ENCODE peak calls at places on chromosome 22, in seven cellular contexts. M, N, L, Y, U, T and J are unnamed samples.

GRCh38 chr22:49930596-49931412 is 12.4 kb downstream of the CRELD2 start:
- DNase-seq in U (no peak), N (peak; percentile 62), Y (peak; percentile 89), L (peak; percentile 66), T (peak; percentile 51), M (peak; percentile 18), J (peak; percentile 79)

GRCh38 chr22:19571207-19571795 is 47.1 kb upstream of the CLDN5 start:
- DNase-seq in M (peak; percentile 26), L (peak; percentile 63), T (peak; percentile 62), U (no peak), Y (no peak), N (no peak), J (no peak)

GRCh38 chr22:31229402-31230140 is 17.5 kb downstream of the LIMK2 start:
- DNase-seq in Y (peak; percentile 87), U (no peak), T (peak; percentile 60), L (peak; percentile 48), N (no peak), M (peak; percentile 38), J (no peak)

GRCh38 chr22:30262917-30263741 is 3.5 kb downstream of the OSM start:
- DNase-seq in M (no peak), L (peak; percentile 61), T (peak; percentile 63), N (peak; percentile 32), Y (peak; percentile 87), U (peak; percentile 87), J (peak; percentile 53)

GRCh38 chr22:23762866-23763578 is at the start of gene C22orf15:
- DNase-seq in L (peak; percentile 29), Y (no peak), U (peak; percentile 60), T (peak; percentile 42), M (no peak), N (no peak), J (no peak)

GRCh38 chr22:41522813-41523212 is 21.5 kb downstream of the POLR3H start:
- DNase-seq in L (no peak), U (no peak), M (no peak), Y (no peak), N (no peak), T (no peak), J (no peak)

GRCh38 chr22:30310881-30311771 is 15.6 kb downstream of the TBC1D10A start:
- DNase-seq in T (peak; percentile 22), Y (peak; percentile 83), N (no peak), U (no peak), L (peak; percentile 61), M (peak; percentile 71), J (no peak)

GRCh38 chr22:49300241-49300640 is 527.4 kb downstream of the BRD1 start:
- DNase-seq in Y (no peak), L (no peak), M (no peak), T (no peak), U (peak; percentile 11), N (no peak), J (no peak)

GRCh38 chr22:44337658-44338004 is 24.9 kb upstream of the SHISAL1 start:
- DNase-seq in T (peak; percentile 65), L (peak; percentile 75), U (no peak), Y (no peak), M (peak; percentile 64), N (peak; percentile 60), J (peak; percentile 81)

GRCh38 chr22:24827305-24827704 is 21.3 kb downstream of the SGSM1 start:
- DNase-seq in T (no peak), M (no peak), Y (peak; percentile 79), L (no peak), N (no peak), U (no peak), J (no peak)

GRCh38 chr22:44994399-44995281 is 15.2 kb downstream of the PHF21B start:
- DNase-seq in N (no peak), Y (no peak), U (no peak), M (no peak), T (no peak), L (no peak), J (no peak)

GRCh38 chr22:42926768-42927167 is 69.7 kb upstream of the ARFGAP3 start:
- DNase-seq in L (no peak), T (no peak), M (no peak), U (no peak), Y (no peak), N (no peak), J (no peak)

GRCh38 chr22:49530671-49531532 is 296.8 kb downstream of the BRD1 start:
- DNase-seq in M (no peak), N (no peak), Y (no peak), U (no peak), L (no peak), T (no peak), J (no peak)

GRCh38 chr22:45742866-45743450 is 71.3 kb downstream of the ATXN10 start:
- DNase-seq in U (no peak), T (peak; percentile 85), L (peak; percentile 65), N (peak; percentile 79), M (peak; percentile 17), Y (no peak), J (peak; percentile 69)

GRCh38 chr22:22817468-22818201 is 70.0 kb upstream of the IGLL5 start:
- DNase-seq in Y (no peak), M (no peak), N (no peak), T (no peak), L (no peak), U (peak; percentile 48), J (no peak)

GRCh38 chr22:30292069-30292970 is 3.0 kb upstream of the CASTOR1 start:
- DNase-seq in T (no peak), U (no peak), L (no peak), Y (no peak), N (no peak), M (no peak), J (no peak)

GRCh38 chr22:38735465-38736256 is 20.1 kb downstream of the SUN2 start:
- DNase-seq in U (peak; percentile 59), T (no peak), L (no peak), M (no peak), N (no peak), Y (no peak), J (peak; percentile 23)

GRCh38 chr22:42973536-42973881 is 41.4 kb downstream of the PACSIN2 start:
- DNase-seq in L (no peak), T (no peak), U (no peak), N (no peak), M (no peak), Y (no peak), J (no peak)

GRCh38 chr22:49349181-49349835 is 478.4 kb downstream of the BRD1 start:
- DNase-seq in N (no peak), T (no peak), L (no peak), U (no peak), M (no peak), Y (no peak), J (no peak)

GRCh38 chr22:42236848-42237247 is 33.6 kb downstream of the TCF20 start:
- DNase-seq in Y (no peak), M (peak; percentile 62), U (no peak), N (no peak), T (no peak), L (no peak), J (no peak)

GRCh38 chr22:39212721-39213376 is 31.9 kb downstream of the PDGFB start:
- DNase-seq in N (peak; percentile 37), Y (no peak), M (no peak), L (no peak), U (peak; percentile 43), T (peak; percentile 82), J (peak; percentile 51)

GRCh38 chr22:26918236-26918635 is 260.8 kb downstream of the MIAT start:
- DNase-seq in Y (no peak), U (no peak), L (no peak), N (no peak), T (no peak), M (no peak), J (no peak)

GRCh38 chr22:43226368-43226979 is 39.5 kb upstream of the TTLL12 start:
- DNase-seq in Y (no peak), N (no peak), T (peak; percentile 10), M (peak; percentile 16), L (peak; percentile 22), U (no peak), J (no peak)

GRCh38 chr22:40324468-40325305 is 21.6 kb upstream of the ADSL start:
- DNase-seq in M (no peak), N (no peak), U (peak; percentile 78), Y (no peak), T (no peak), L (no peak), J (no peak)

GRCh38 chr22:50032941-50033601 is 20.5 kb upstream of the IL17REL start:
- DNase-seq in U (no peak), Y (no peak), M (no peak), T (no peak), L (no peak), N (no peak), J (no peak)

GRCh38 chr22:29524440-29525191 is 28.9 kb downstream of the THOC5 start:
- DNase-seq in N (peak; percentile 8), L (peak; percentile 13), U (no peak), Y (peak; percentile 39), T (peak; percentile 61), M (peak; percentile 6), J (peak; percentile 24)

GRCh38 chr22:35064664-35065063 is 1.3 kb upstream of the ISX start:
- DNase-seq in L (no peak), T (no peak), M (no peak), N (peak; percentile 10), Y (peak; percentile 49), U (no peak), J (no peak)

GRCh38 chr22:35150163-35151107 is 84.5 kb downstream of the ISX start:
- DNase-seq in U (peak; percentile 67), T (peak; percentile 50), Y (peak; percentile 86), N (peak; percentile 24), M (peak; percentile 2), L (peak; percentile 42), J (peak; percentile 19)

GRCh38 chr22:39279170-39279850 is 34.5 kb upstream of the PDGFB start:
- DNase-seq in N (no peak), M (no peak), Y (no peak), T (no peak), L (no peak), U (no peak), J (no peak)

GRCh38 chr22:17785185-17786184 is 11.2 kb upstream of the BID start:
- DNase-seq in T (peak; percentile 33), U (peak; percentile 82), L (no peak), N (peak; percentile 35), Y (peak; percentile 89), M (no peak), J (peak; percentile 68)
- H3K4me3 ChIP-seq in T (no peak overlapping the region), U (no peak overlapping the region), L (no peak overlapping the region), N (no peak overlapping the region), Y (no peak overlapping the region), M (no peak overlapping the region), J (no peak overlapping the region)

GRCh38 chr22:37413546-37413945 is 13.7 kb downstream of the ELFN2 start:
- DNase-seq in U (no peak), N (no peak), T (no peak), M (no peak), L (no peak), Y (no peak), J (no peak)
- TF ChIP-seq CTCF in U (no peak), N (no peak), T (no peak), M (no peak), L (no peak), Y (no peak), J (no peak)

GRCh38 chr22:48071305-48071704 is 1308.9 kb downstream of the TBC1D22A start:
- DNase-seq in M (no peak), T (no peak), L (no peak), Y (no peak), U (no peak), N (no peak), J (no peak)
- H3K4me3 ChIP-seq in M (no peak overlapping the region), T (no peak overlapping the region), L (no peak overlapping the region), Y (no peak overlapping the region), U (no peak overlapping the region), N (no peak overlapping the region), J (no peak overlapping the region)

GRCh38 chr22:20588092-20588842 is 80.9 kb downstream of the MED15 start:
- DNase-seq in U (no peak), L (no peak), Y (no peak), N (no peak), T (no peak), M (no peak), J (no peak)
- TF ChIP-seq CTCF in U (no peak), L (no peak), Y (no peak), N (no peak), T (no peak), M (no peak), J (no peak)